ENCODE peak calls at places on chromosomes 7 and 10, in seven cellular contexts. One of them, this sample, is unnamed.
A peak's percentile ranks its signal among the peaks of the same experiment; 100 is the strongest.

GRCh38 chr10:17474595-17474994 is 20.2 kb upstream of the ST8SIA6 start:
- DNase-seq in esophagus squamous epithelium: no peak
- DNase-seq in epithelial cell of prostate: no peak
- DNase-seq in naive thymus-derived CD4-positive, alpha-beta T cell: no peak
- DNase-seq in aorta: no peak
- DNase-seq in GM23338: no peak
- DNase-seq in RWPE1: peak; percentile 23
- DNase-seq in this sample: no peak

GRCh38 chr7:1123721-1124120 is 35.8 kb downstream of the GPER1 start:
- DNase-seq in aorta: peak; percentile 97
- DNase-seq in esophagus squamous epithelium: no peak
- DNase-seq in GM23338: peak; percentile 87
- DNase-seq in epithelial cell of prostate: no peak
- DNase-seq in naive thymus-derived CD4-positive, alpha-beta T cell: no peak
- DNase-seq in RWPE1: no peak
- DNase-seq in this sample: peak; percentile 30

GRCh38 chr7:47596502-47597202 is 14.7 kb upstream of the TNS3 start:
- DNase-seq in RWPE1: no peak
- DNase-seq in naive thymus-derived CD4-positive, alpha-beta T cell: no peak
- DNase-seq in GM23338: peak; percentile 43
- DNase-seq in esophagus squamous epithelium: no peak
- DNase-seq in epithelial cell of prostate: no peak
- DNase-seq in aorta: peak; percentile 80
- DNase-seq in this sample: peak; percentile 25

GRCh38 chr10:101110856-101111523 is 20.1 kb upstream of the TLX1 start:
- DNase-seq in GM23338: no peak
- DNase-seq in esophagus squamous epithelium: no peak
- DNase-seq in RWPE1: peak; percentile 45
- DNase-seq in naive thymus-derived CD4-positive, alpha-beta T cell: no peak
- DNase-seq in aorta: peak; percentile 25
- DNase-seq in epithelial cell of prostate: no peak
- DNase-seq in this sample: no peak

GRCh38 chr10:683448-684071 is 5.9 kb downstream of the DIP2C start:
- DNase-seq in RWPE1: peak; percentile 43
- DNase-seq in aorta: peak; percentile 86
- DNase-seq in esophagus squamous epithelium: no peak
- DNase-seq in GM23338: no peak
- DNase-seq in naive thymus-derived CD4-positive, alpha-beta T cell: no peak
- DNase-seq in epithelial cell of prostate: peak; percentile 18
- DNase-seq in this sample: peak; percentile 35

GRCh38 chr7:99839560-99840011 is 11.8 kb downstream of the CYP3A43 start:
- DNase-seq in RWPE1: peak; percentile 20
- DNase-seq in GM23338: peak; percentile 59
- DNase-seq in naive thymus-derived CD4-positive, alpha-beta T cell: no peak
- DNase-seq in esophagus squamous epithelium: no peak
- DNase-seq in epithelial cell of prostate: peak; percentile 71
- DNase-seq in aorta: no peak
- DNase-seq in this sample: no peak

GRCh38 chr7:1503816-1504775 is at the start of gene INTS1:
- DNase-seq in RWPE1: peak; percentile 95
- DNase-seq in esophagus squamous epithelium: no peak
- DNase-seq in epithelial cell of prostate: peak; percentile 54
- DNase-seq in GM23338: peak; percentile 96
- DNase-seq in aorta: peak; percentile 97
- DNase-seq in naive thymus-derived CD4-positive, alpha-beta T cell: peak; percentile 88
- DNase-seq in this sample: peak; percentile 83

GRCh38 chr7:72540106-72540611 is 128.0 kb upstream of the CALN1 start:
- DNase-seq in aorta: no peak
- DNase-seq in epithelial cell of prostate: no peak
- DNase-seq in GM23338: no peak
- DNase-seq in esophagus squamous epithelium: no peak
- DNase-seq in naive thymus-derived CD4-positive, alpha-beta T cell: no peak
- DNase-seq in RWPE1: no peak
- DNase-seq in this sample: no peak

GRCh38 chr10:18179901-18180300 is 39.7 kb downstream of the CACNB2 start:
- DNase-seq in GM23338: no peak
- DNase-seq in naive thymus-derived CD4-positive, alpha-beta T cell: no peak
- DNase-seq in esophagus squamous epithelium: no peak
- DNase-seq in epithelial cell of prostate: no peak
- DNase-seq in aorta: no peak
- DNase-seq in RWPE1: no peak
- DNase-seq in this sample: no peak

GRCh38 chr10:44651834-44652233 is 259.3 kb upstream of the TMEM72 start:
- DNase-seq in RWPE1: no peak
- DNase-seq in aorta: no peak
- DNase-seq in epithelial cell of prostate: no peak
- DNase-seq in esophagus squamous epithelium: no peak
- DNase-seq in GM23338: no peak
- DNase-seq in naive thymus-derived CD4-positive, alpha-beta T cell: no peak
- DNase-seq in this sample: no peak

GRCh38 chr7:77940647-77941046 is 142.1 kb downstream of the PHTF2 start:
- DNase-seq in esophagus squamous epithelium: no peak
- DNase-seq in GM23338: peak; percentile 64
- DNase-seq in naive thymus-derived CD4-positive, alpha-beta T cell: no peak
- DNase-seq in epithelial cell of prostate: no peak
- DNase-seq in aorta: no peak
- DNase-seq in RWPE1: peak; percentile 34
- DNase-seq in this sample: no peak

GRCh38 chr7:70481717-70482116 is 650.2 kb upstream of the GALNT17 start:
- DNase-seq in GM23338: no peak
- DNase-seq in esophagus squamous epithelium: no peak
- DNase-seq in naive thymus-derived CD4-positive, alpha-beta T cell: no peak
- DNase-seq in aorta: no peak
- DNase-seq in RWPE1: no peak
- DNase-seq in epithelial cell of prostate: no peak
- DNase-seq in this sample: no peak

GRCh38 chr7:130425798-130426197 is 15.0 kb downstream of the CEP41 start:
- DNase-seq in RWPE1: no peak
- DNase-seq in epithelial cell of prostate: no peak
- DNase-seq in esophagus squamous epithelium: no peak
- DNase-seq in aorta: no peak
- DNase-seq in naive thymus-derived CD4-positive, alpha-beta T cell: no peak
- DNase-seq in GM23338: no peak
- DNase-seq in this sample: no peak

GRCh38 chr10:77452952-77453564 is 184.6 kb downstream of the KCNMA1 start:
- DNase-seq in epithelial cell of prostate: no peak
- DNase-seq in esophagus squamous epithelium: no peak
- DNase-seq in aorta: no peak
- DNase-seq in RWPE1: no peak
- DNase-seq in GM23338: peak; percentile 17
- DNase-seq in naive thymus-derived CD4-positive, alpha-beta T cell: no peak
- DNase-seq in this sample: no peak

GRCh38 chr10:6746782-6747181 is 166.7 kb upstream of the PRKCQ start:
- DNase-seq in aorta: no peak
- DNase-seq in naive thymus-derived CD4-positive, alpha-beta T cell: no peak
- DNase-seq in epithelial cell of prostate: no peak
- DNase-seq in GM23338: no peak
- DNase-seq in esophagus squamous epithelium: no peak
- DNase-seq in RWPE1: no peak
- DNase-seq in this sample: no peak

GRCh38 chr10:79182763-79183467 is 114.1 kb downstream of the ZMIZ1 start:
- DNase-seq in naive thymus-derived CD4-positive, alpha-beta T cell: no peak
- DNase-seq in aorta: no peak
- DNase-seq in RWPE1: no peak
- DNase-seq in esophagus squamous epithelium: no peak
- DNase-seq in GM23338: no peak
- DNase-seq in epithelial cell of prostate: no peak
- DNase-seq in this sample: no peak

GRCh38 chr10:127463548-127463947 is 85.6 kb upstream of the NPS start:
- DNase-seq in esophagus squamous epithelium: no peak
- DNase-seq in naive thymus-derived CD4-positive, alpha-beta T cell: no peak
- DNase-seq in aorta: no peak
- DNase-seq in GM23338: no peak
- DNase-seq in RWPE1: no peak
- DNase-seq in epithelial cell of prostate: no peak
- DNase-seq in this sample: no peak

GRCh38 chr10:30645340-30645827 is 15.8 kb upstream of the LYZL2 start:
- DNase-seq in naive thymus-derived CD4-positive, alpha-beta T cell: no peak
- DNase-seq in epithelial cell of prostate: no peak
- DNase-seq in RWPE1: no peak
- DNase-seq in GM23338: peak; percentile 40
- DNase-seq in aorta: no peak
- DNase-seq in esophagus squamous epithelium: no peak
- DNase-seq in this sample: peak; percentile 10

GRCh38 chr10:126199221-126199998 is 188.9 kb downstream of the ADAM12 start:
- DNase-seq in esophagus squamous epithelium: no peak
- DNase-seq in GM23338: no peak
- DNase-seq in naive thymus-derived CD4-positive, alpha-beta T cell: no peak
- DNase-seq in aorta: no peak
- DNase-seq in epithelial cell of prostate: no peak
- DNase-seq in RWPE1: peak; percentile 50
- DNase-seq in this sample: no peak

GRCh38 chr7:159112136-159113011 is 32.3 kb downstream of the VIPR2 start:
- DNase-seq in esophagus squamous epithelium: no peak
- DNase-seq in epithelial cell of prostate: no peak
- DNase-seq in GM23338: peak; percentile 23
- DNase-seq in RWPE1: no peak
- DNase-seq in aorta: peak; percentile 69
- DNase-seq in naive thymus-derived CD4-positive, alpha-beta T cell: no peak
- DNase-seq in this sample: no peak

GRCh38 chr10:109245821-109246220 is 677.5 kb downstream of the XPNPEP1 start:
- DNase-seq in aorta: no peak
- DNase-seq in epithelial cell of prostate: no peak
- DNase-seq in naive thymus-derived CD4-positive, alpha-beta T cell: no peak
- DNase-seq in GM23338: no peak
- DNase-seq in esophagus squamous epithelium: no peak
- DNase-seq in RWPE1: no peak
- DNase-seq in this sample: no peak

GRCh38 chr10:21724020-21724589 is 190.1 kb downstream of the MLLT10 start:
- DNase-seq in GM23338: no peak
- DNase-seq in RWPE1: no peak
- DNase-seq in epithelial cell of prostate: no peak
- DNase-seq in aorta: no peak
- DNase-seq in naive thymus-derived CD4-positive, alpha-beta T cell: no peak
- DNase-seq in esophagus squamous epithelium: no peak
- DNase-seq in this sample: no peak

GRCh38 chr10:132899751-132900065 is 42.7 kb downstream of the CFAP46 start:
- DNase-seq in naive thymus-derived CD4-positive, alpha-beta T cell: no peak
- DNase-seq in GM23338: no peak
- DNase-seq in epithelial cell of prostate: no peak
- DNase-seq in esophagus squamous epithelium: no peak
- DNase-seq in RWPE1: no peak
- DNase-seq in aorta: no peak
- DNase-seq in this sample: no peak

DNA sequence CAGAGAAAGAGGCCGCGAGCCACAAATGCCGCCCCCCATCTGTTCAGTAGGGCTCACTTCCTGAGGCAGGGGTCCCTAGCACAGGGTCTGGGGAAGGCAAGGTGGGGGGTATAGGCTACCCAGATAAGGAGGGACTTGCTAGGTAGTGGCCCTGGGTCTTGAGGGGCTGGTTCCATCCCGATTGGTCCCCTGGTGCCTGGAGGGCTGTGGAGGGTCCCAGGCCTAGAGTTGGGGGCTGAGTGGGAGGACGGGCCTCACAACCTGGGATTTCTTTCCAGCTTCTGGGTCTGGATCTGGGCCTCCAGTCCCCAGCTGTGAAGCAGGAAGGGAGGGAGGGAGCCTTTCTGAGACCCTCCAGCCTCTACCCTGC is 75.1 kb upstream of the EN2 start:
- DNase-seq in esophagus squamous epithelium: no peak
- DNase-seq in RWPE1: no peak
- DNase-seq in aorta: no peak
- DNase-seq in GM23338: no peak
- DNase-seq in epithelial cell of prostate: no peak
- DNase-seq in naive thymus-derived CD4-positive, alpha-beta T cell: no peak
- DNase-seq in this sample: no peak
- H3K27ac ChIP-seq in esophagus squamous epithelium: no peak overlapping the region
- H3K27ac ChIP-seq in RWPE1: no peak overlapping the region
- H3K27ac ChIP-seq in aorta: no peak overlapping the region
- H3K27ac ChIP-seq in GM23338: no peak overlapping the region
- H3K27ac ChIP-seq in epithelial cell of prostate: no peak overlapping the region
- H3K27ac ChIP-seq in naive thymus-derived CD4-positive, alpha-beta T cell: no peak overlapping the region
- H3K27ac ChIP-seq in this sample: peak overlapping the region; percentile 42

GRCh38 chr10:98646998-98647917 is 200.5 kb upstream of the HPS1 start:
- DNase-seq in epithelial cell of prostate: no peak
- DNase-seq in naive thymus-derived CD4-positive, alpha-beta T cell: no peak
- DNase-seq in RWPE1: no peak
- DNase-seq in GM23338: peak; percentile 78
- DNase-seq in aorta: no peak
- DNase-seq in esophagus squamous epithelium: no peak
- DNase-seq in this sample: no peak
- H3K27ac ChIP-seq in epithelial cell of prostate: no peak overlapping the region
- H3K27ac ChIP-seq in naive thymus-derived CD4-positive, alpha-beta T cell: no peak overlapping the region
- H3K27ac ChIP-seq in RWPE1: no peak overlapping the region
- H3K27ac ChIP-seq in GM23338: peak overlapping the region; percentile 83
- H3K27ac ChIP-seq in aorta: no peak overlapping the region
- H3K27ac ChIP-seq in esophagus squamous epithelium: no peak overlapping the region
- H3K27ac ChIP-seq in this sample: no peak overlapping the region

GRCh38 chr10:128956149-128956548 is 510.9 kb upstream of the MGMT start:
- DNase-seq in epithelial cell of prostate: no peak
- DNase-seq in naive thymus-derived CD4-positive, alpha-beta T cell: no peak
- DNase-seq in RWPE1: no peak
- DNase-seq in aorta: no peak
- DNase-seq in esophagus squamous epithelium: no peak
- DNase-seq in GM23338: no peak
- DNase-seq in this sample: no peak
- H3K27ac ChIP-seq in epithelial cell of prostate: no peak overlapping the region
- H3K27ac ChIP-seq in naive thymus-derived CD4-positive, alpha-beta T cell: no peak overlapping the region
- H3K27ac ChIP-seq in RWPE1: no peak overlapping the region
- H3K27ac ChIP-seq in aorta: no peak overlapping the region
- H3K27ac ChIP-seq in esophagus squamous epithelium: no peak overlapping the region
- H3K27ac ChIP-seq in GM23338: no peak overlapping the region
- H3K27ac ChIP-seq in this sample: no peak overlapping the region

GRCh38 chr10:122162566-122163181 is 108.4 kb upstream of the BTBD16 start:
- DNase-seq in epithelial cell of prostate: no peak
- DNase-seq in esophagus squamous epithelium: no peak
- DNase-seq in aorta: no peak
- DNase-seq in GM23338: peak; percentile 74
- DNase-seq in RWPE1: no peak
- DNase-seq in naive thymus-derived CD4-positive, alpha-beta T cell: no peak
- DNase-seq in this sample: no peak
- H3K27ac ChIP-seq in epithelial cell of prostate: no peak overlapping the region
- H3K27ac ChIP-seq in esophagus squamous epithelium: no peak overlapping the region
- H3K27ac ChIP-seq in aorta: no peak overlapping the region
- H3K27ac ChIP-seq in GM23338: peak overlapping the region; percentile 90
- H3K27ac ChIP-seq in RWPE1: no peak overlapping the region
- H3K27ac ChIP-seq in naive thymus-derived CD4-positive, alpha-beta T cell: no peak overlapping the region
- H3K27ac ChIP-seq in this sample: peak overlapping the region; percentile 35

This sample was measured in substantia nigra.